ENCODE peak calls at places on chromosome 18, in five cellular contexts. One of them, this sample, is unnamed.

GRCh38 chr18:50306944-50307343 is 19.5 kb upstream of the CXXC1 start:
- DNase-seq in cardiac muscle cell: no peak
- DNase-seq in hepatocyte: no peak
- DNase-seq in IMR-90: peak; percentile 16
- DNase-seq in dorsolateral prefrontal cortex: no peak
- DNase-seq in this sample: no peak

GRCh38 chr18:8601277-8602032 is 7.8 kb upstream of the RAB12 start:
- DNase-seq in IMR-90: no peak
- DNase-seq in hepatocyte: no peak
- DNase-seq in cardiac muscle cell: no peak
- DNase-seq in dorsolateral prefrontal cortex: no peak
- DNase-seq in this sample: no peak

GRCh38 chr18:64137914-64138313 is 11.0 kb downstream of the LINC00305 start:
- DNase-seq in IMR-90: no peak
- DNase-seq in hepatocyte: no peak
- DNase-seq in cardiac muscle cell: no peak
- DNase-seq in dorsolateral prefrontal cortex: no peak
- DNase-seq in this sample: no peak

GRCh38 chr18:13823707-13824395 is at the start of gene MC5R:
- DNase-seq in IMR-90: peak; percentile 25
- DNase-seq in hepatocyte: peak; percentile 83
- DNase-seq in dorsolateral prefrontal cortex: peak; percentile 71
- DNase-seq in cardiac muscle cell: peak; percentile 84
- DNase-seq in this sample: no peak

GRCh38 chr18:69444221-69444620 is 43.5 kb downstream of the DOK6 start:
- DNase-seq in IMR-90: no peak
- DNase-seq in hepatocyte: no peak
- DNase-seq in dorsolateral prefrontal cortex: no peak
- DNase-seq in cardiac muscle cell: no peak
- DNase-seq in this sample: no peak

GRCh38 chr18:62991959-62992358 is 276.6 kb downstream of the PHLPP1 start:
- DNase-seq in IMR-90: no peak
- DNase-seq in cardiac muscle cell: no peak
- DNase-seq in dorsolateral prefrontal cortex: no peak
- DNase-seq in hepatocyte: no peak
- DNase-seq in this sample: no peak

GRCh38 chr18:34258176-34258575 is 33.5 kb upstream of the NOL4 start:
- DNase-seq in cardiac muscle cell: no peak
- DNase-seq in IMR-90: no peak
- DNase-seq in hepatocyte: no peak
- DNase-seq in dorsolateral prefrontal cortex: no peak
- DNase-seq in this sample: no peak

GRCh38 chr18:13541621-13542519 is 184.5 kb downstream of the FAM210A start:
- DNase-seq in dorsolateral prefrontal cortex: no peak
- DNase-seq in hepatocyte: peak; percentile 84
- DNase-seq in cardiac muscle cell: no peak
- DNase-seq in IMR-90: no peak
- DNase-seq in this sample: no peak

GRCh38 chr18:11591957-11592356 is 17.4 kb upstream of the SLC35G4 start:
- DNase-seq in cardiac muscle cell: no peak
- DNase-seq in dorsolateral prefrontal cortex: no peak
- DNase-seq in IMR-90: no peak
- DNase-seq in hepatocyte: no peak
- DNase-seq in this sample: peak; percentile 77

GRCh38 chr18:35127201-35127600 is 86.0 kb downstream of the MAPRE2 start:
- DNase-seq in dorsolateral prefrontal cortex: no peak
- DNase-seq in cardiac muscle cell: no peak
- DNase-seq in IMR-90: peak; percentile 8
- DNase-seq in hepatocyte: no peak
- DNase-seq in this sample: no peak

GRCh38 chr18:79533146-79533545 is 137.4 kb downstream of the NFATC1 start:
- DNase-seq in cardiac muscle cell: no peak
- DNase-seq in IMR-90: no peak
- DNase-seq in dorsolateral prefrontal cortex: no peak
- DNase-seq in hepatocyte: no peak
- DNase-seq in this sample: no peak

GRCh38 chr18:49647496-49648168 is 85.8 kb downstream of the LIPG start:
- DNase-seq in cardiac muscle cell: no peak
- DNase-seq in hepatocyte: no peak
- DNase-seq in dorsolateral prefrontal cortex: no peak
- DNase-seq in IMR-90: peak; percentile 69
- DNase-seq in this sample: no peak

GRCh38 chr18:79947054-79947755 is 4.2 kb downstream of the SLC66A2 start:
- DNase-seq in dorsolateral prefrontal cortex: no peak
- DNase-seq in cardiac muscle cell: no peak
- DNase-seq in hepatocyte: no peak
- DNase-seq in IMR-90: peak; percentile 45
- DNase-seq in this sample: no peak

GRCh38 chr18:32450026-32450681 is 20.5 kb downstream of the GAREM1 start:
- DNase-seq in cardiac muscle cell: no peak
- DNase-seq in hepatocyte: no peak
- DNase-seq in IMR-90: no peak
- DNase-seq in dorsolateral prefrontal cortex: no peak
- DNase-seq in this sample: no peak

GRCh38 chr18:32040936-32041335 is 22.3 kb downstream of the RNF125 start:
- DNase-seq in hepatocyte: no peak
- DNase-seq in cardiac muscle cell: no peak
- DNase-seq in dorsolateral prefrontal cortex: no peak
- DNase-seq in IMR-90: no peak
- DNase-seq in this sample: no peak

GRCh38 chr18:43744960-43745740 is 467.9 kb upstream of the SYT4 start:
- DNase-seq in hepatocyte: no peak
- DNase-seq in IMR-90: no peak
- DNase-seq in cardiac muscle cell: no peak
- DNase-seq in dorsolateral prefrontal cortex: no peak
- DNase-seq in this sample: no peak

GRCh38 chr18:66749030-66749429 is 145.1 kb upstream of the CDH19 start:
- DNase-seq in dorsolateral prefrontal cortex: no peak
- DNase-seq in cardiac muscle cell: peak; percentile 7
- DNase-seq in hepatocyte: no peak
- DNase-seq in IMR-90: no peak
- DNase-seq in this sample: no peak

GRCh38 chr18:22470511-22471181 is 52.9 kb upstream of the CTAGE1 start:
- DNase-seq in IMR-90: peak; percentile 73
- DNase-seq in hepatocyte: peak; percentile 33
- DNase-seq in dorsolateral prefrontal cortex: no peak
- DNase-seq in cardiac muscle cell: peak; percentile 31
- DNase-seq in this sample: peak; percentile 92

GRCh38 chr18:24089059-24089458 is 49.8 kb upstream of the CABYR start:
- DNase-seq in dorsolateral prefrontal cortex: no peak
- DNase-seq in IMR-90: peak; percentile 20
- DNase-seq in hepatocyte: no peak
- DNase-seq in cardiac muscle cell: peak; percentile 32
- DNase-seq in this sample: peak; percentile 68

GRCh38 chr18:75455249-75456183 is 28.0 kb upstream of the SMIM21 start:
- DNase-seq in IMR-90: peak; percentile 18
- DNase-seq in dorsolateral prefrontal cortex: no peak
- DNase-seq in cardiac muscle cell: peak; percentile 59
- DNase-seq in hepatocyte: peak; percentile 52
- DNase-seq in this sample: no peak

GRCh38 chr18:63159590-63159989 is 160.0 kb downstream of the BCL2 start:
- DNase-seq in hepatocyte: no peak
- DNase-seq in IMR-90: no peak
- DNase-seq in cardiac muscle cell: no peak
- DNase-seq in dorsolateral prefrontal cortex: no peak
- DNase-seq in this sample: no peak

GRCh38 chr18:75219684-75220083 is 9.1 kb downstream of the TSHZ1 start:
- DNase-seq in dorsolateral prefrontal cortex: no peak
- DNase-seq in cardiac muscle cell: no peak
- DNase-seq in hepatocyte: no peak
- DNase-seq in IMR-90: no peak
- DNase-seq in this sample: peak; percentile 70

GRCh38 chr18:62796216-62796621 is 80.9 kb downstream of the PHLPP1 start:
- DNase-seq in dorsolateral prefrontal cortex: no peak
- DNase-seq in cardiac muscle cell: no peak
- DNase-seq in hepatocyte: no peak
- DNase-seq in IMR-90: no peak
- DNase-seq in this sample: no peak

GRCh38 chr18:616380-616995 is 19.7 kb downstream of the CLUL1 start:
- DNase-seq in cardiac muscle cell: peak; percentile 59
- DNase-seq in IMR-90: peak; percentile 58
- DNase-seq in dorsolateral prefrontal cortex: no peak
- DNase-seq in hepatocyte: peak; percentile 65
- DNase-seq in this sample: no peak

GRCh38 chr18:63951302-63951705 is 2.2 kb downstream of the HMSD start:
- DNase-seq in IMR-90: peak; percentile 34
- DNase-seq in dorsolateral prefrontal cortex: no peak
- DNase-seq in hepatocyte: no peak
- DNase-seq in cardiac muscle cell: no peak
- DNase-seq in this sample: no peak

GRCh38 chr18:5630057-5630765 is 86.4 kb upstream of the EPB41L3 start:
- DNase-seq in hepatocyte: peak; percentile 91
- DNase-seq in cardiac muscle cell: peak; percentile 96
- DNase-seq in dorsolateral prefrontal cortex: peak; percentile 86
- DNase-seq in IMR-90: peak; percentile 41
- DNase-seq in this sample: no peak

GRCh38 chr18:73531601-73532000 is 616.0 kb downstream of the FBXO15 start:
- DNase-seq in dorsolateral prefrontal cortex: no peak
- DNase-seq in IMR-90: no peak
- DNase-seq in cardiac muscle cell: no peak
- DNase-seq in hepatocyte: no peak
- DNase-seq in this sample: no peak

GRCh38 chr18:73535189-73535588 is 612.4 kb downstream of the FBXO15 start:
- DNase-seq in cardiac muscle cell: no peak
- DNase-seq in dorsolateral prefrontal cortex: no peak
- DNase-seq in hepatocyte: no peak
- DNase-seq in IMR-90: no peak
- DNase-seq in this sample: no peak
- H3K27ac ChIP-seq in cardiac muscle cell: no peak overlapping the region
- H3K27ac ChIP-seq in dorsolateral prefrontal cortex: no peak overlapping the region
- H3K27ac ChIP-seq in hepatocyte: no peak overlapping the region
- H3K27ac ChIP-seq in IMR-90: no peak overlapping the region
- H3K27ac ChIP-seq in this sample: no peak overlapping the region

DNA sequence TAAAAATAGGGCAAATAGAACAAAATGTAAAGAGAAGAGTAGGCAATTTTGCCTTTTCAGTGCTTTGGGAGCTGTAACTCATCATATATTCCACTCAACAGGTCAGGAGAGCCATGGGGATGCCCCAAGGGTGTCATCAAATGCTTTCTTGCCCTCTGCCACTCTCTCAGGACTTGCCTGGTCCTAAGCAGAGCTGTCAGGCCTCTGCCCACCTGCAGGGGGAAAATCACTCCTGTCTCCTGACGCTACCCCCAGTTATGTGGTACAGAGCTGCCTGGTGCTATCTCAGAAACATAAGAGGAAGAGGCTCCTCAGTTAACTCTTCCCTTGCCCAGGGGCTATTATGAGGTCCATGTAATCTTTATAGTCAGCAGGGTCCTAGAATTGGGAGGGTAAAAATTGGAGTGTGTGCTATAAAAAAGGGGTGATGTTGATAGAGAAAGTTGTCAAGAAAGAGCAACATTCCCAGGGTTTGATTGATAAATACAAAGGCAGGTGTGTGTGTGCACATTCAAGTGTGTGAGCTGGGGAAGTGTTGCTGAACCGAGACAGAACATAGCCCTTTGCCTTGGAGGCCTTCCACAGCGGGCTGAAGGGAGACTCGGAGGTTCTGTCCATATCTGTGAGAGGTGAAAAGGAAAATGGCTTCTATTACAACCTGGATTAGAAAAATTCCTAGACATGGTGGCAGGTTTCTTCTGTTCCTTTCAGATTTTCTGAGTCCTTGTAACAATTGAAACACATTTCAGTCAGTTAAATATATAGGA is 25.4 kb downstream of the PTPRM start:
- DNase-seq in cardiac muscle cell: peak; percentile 40
- DNase-seq in dorsolateral prefrontal cortex: no peak
- DNase-seq in IMR-90: no peak
- DNase-seq in hepatocyte: no peak
- DNase-seq in this sample: peak; percentile 39
- TF ChIP-seq CTCF in cardiac muscle cell: no peak
- TF ChIP-seq CTCF in dorsolateral prefrontal cortex: no peak
- TF ChIP-seq CTCF in IMR-90: no peak
- TF ChIP-seq CTCF in hepatocyte: peak; percentile 4
- TF ChIP-seq CTCF in this sample: no peak

GRCh38 chr18:58882681-58883080 is 18.0 kb downstream of the ZNF532 start:
- DNase-seq in IMR-90: peak; percentile 33
- DNase-seq in cardiac muscle cell: no peak
- DNase-seq in hepatocyte: no peak
- DNase-seq in dorsolateral prefrontal cortex: no peak
- DNase-seq in this sample: no peak

GRCh38 chr18:58882039-58882438 is 17.4 kb downstream of the ZNF532 start:
- DNase-seq in cardiac muscle cell: no peak
- DNase-seq in dorsolateral prefrontal cortex: no peak
- DNase-seq in IMR-90: peak; percentile 46
- DNase-seq in hepatocyte: no peak
- DNase-seq in this sample: no peak

GRCh38 chr18:58884694-58885093 is 20.0 kb downstream of the ZNF532 start:
- DNase-seq in dorsolateral prefrontal cortex: no peak
- DNase-seq in hepatocyte: no peak
- DNase-seq in IMR-90: no peak
- DNase-seq in cardiac muscle cell: no peak
- DNase-seq in this sample: no peak

GRCh38 chr18:58878640-58879039 is 14.0 kb downstream of the ZNF532 start:
- DNase-seq in hepatocyte: no peak
- DNase-seq in cardiac muscle cell: no peak
- DNase-seq in IMR-90: no peak
- DNase-seq in dorsolateral prefrontal cortex: no peak
- DNase-seq in this sample: no peak

DNA sequence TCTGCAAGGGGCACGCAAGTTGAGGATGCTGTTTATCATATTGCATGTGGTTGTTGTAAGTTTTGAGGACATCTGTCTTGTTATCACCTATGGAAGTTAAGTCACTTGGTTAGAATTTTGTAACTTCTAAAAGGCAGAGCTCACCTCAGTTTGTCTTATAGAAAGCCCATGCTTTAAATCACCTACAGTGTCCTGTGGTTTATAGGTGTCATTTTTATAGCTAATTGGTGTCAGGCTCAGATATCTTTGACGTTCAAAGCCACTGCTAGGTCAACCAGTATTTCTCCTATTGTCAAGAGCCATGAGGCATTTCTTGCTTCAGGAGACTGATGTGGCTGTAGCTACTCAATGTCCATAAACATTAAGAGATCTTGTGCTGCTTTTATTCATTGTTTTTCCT is 16.8 kb downstream of the ZNF532 start:
- DNase-seq in IMR-90: no peak
- DNase-seq in dorsolateral prefrontal cortex: no peak
- DNase-seq in hepatocyte: no peak
- DNase-seq in cardiac muscle cell: no peak
- DNase-seq in this sample: no peak
- H3K27ac ChIP-seq in IMR-90: no peak overlapping the region
- H3K27ac ChIP-seq in dorsolateral prefrontal cortex: no peak overlapping the region
- H3K27ac ChIP-seq in hepatocyte: peak overlapping the region; percentile 29
- H3K27ac ChIP-seq in cardiac muscle cell: no peak overlapping the region
- H3K27ac ChIP-seq in this sample: no peak overlapping the region

GRCh38 chr18:9720327-9720726 is 12.2 kb downstream of the RAB31 start:
- DNase-seq in dorsolateral prefrontal cortex: no peak
- DNase-seq in hepatocyte: no peak
- DNase-seq in cardiac muscle cell: no peak
- DNase-seq in IMR-90: no peak
- DNase-seq in this sample: no peak

GRCh38 chr18:9724797-9725196 is 16.7 kb downstream of the RAB31 start:
- DNase-seq in IMR-90: no peak
- DNase-seq in hepatocyte: no peak
- DNase-seq in dorsolateral prefrontal cortex: no peak
- DNase-seq in cardiac muscle cell: no peak
- DNase-seq in this sample: no peak

GRCh38 chr18:9719421-9719981 is 11.4 kb downstream of the RAB31 start:
- DNase-seq in cardiac muscle cell: no peak
- DNase-seq in IMR-90: peak; percentile 85
- DNase-seq in dorsolateral prefrontal cortex: no peak
- DNase-seq in hepatocyte: no peak
- DNase-seq in this sample: no peak

GRCh38 chr18:9721893-9722515 is 13.9 kb downstream of the RAB31 start:
- DNase-seq in cardiac muscle cell: no peak
- DNase-seq in dorsolateral prefrontal cortex: no peak
- DNase-seq in hepatocyte: no peak
- DNase-seq in IMR-90: no peak
- DNase-seq in this sample: no peak

GRCh38 chr18:9722691-9723090 is 14.6 kb downstream of the RAB31 start:
- DNase-seq in dorsolateral prefrontal cortex: no peak
- DNase-seq in hepatocyte: peak; percentile 72
- DNase-seq in IMR-90: no peak
- DNase-seq in cardiac muscle cell: no peak
- DNase-seq in this sample: no peak
- TF ChIP-seq CTCF in dorsolateral prefrontal cortex: no peak
- TF ChIP-seq CTCF in hepatocyte: peak; percentile 55
- TF ChIP-seq CTCF in IMR-90: no peak
- TF ChIP-seq CTCF in cardiac muscle cell: no peak
- TF ChIP-seq CTCF in this sample: no peak

This sample was measured in esophagus muscularis mucosa.